ENCODE peak calls at places on chromosome 15, in seven cellular contexts. B, N, C, F, O, L and V are unnamed samples.
A peak's percentile ranks its signal among the peaks of the same experiment; 100 is the strongest.

GRCh38 chr15:75727031-75727531 is 14.4 kb upstream of the CSPG4 start:
- DNase-seq in N (peak; percentile 64), C (no peak), F (peak; percentile 57), L (no peak), O (no peak), B (peak; percentile 39), V (no peak)

GRCh38 chr15:89766357-89767311 is 9.5 kb upstream of the MESP2 start:
- DNase-seq in L (no peak), F (no peak), N (no peak), O (no peak), C (no peak), B (no peak), V (no peak)

GRCh38 chr15:33871911-33872760 is 96.2 kb upstream of the CHRM5 start:
- DNase-seq in L (no peak), F (no peak), N (no peak), O (peak; percentile 53), C (no peak), B (no peak), V (no peak)

GRCh38 chr15:31274496-31275330 is 51.9 kb upstream of the KLF13 start:
- DNase-seq in C (peak; percentile 2), O (no peak), F (peak; percentile 42), L (no peak), N (peak; percentile 47), B (no peak), V (no peak)

GRCh38 chr15:28003302-28004037 is 95.6 kb downstream of the OCA2 start:
- DNase-seq in O (no peak), B (no peak), L (no peak), F (no peak), N (peak; percentile 58), C (no peak), V (no peak)

GRCh38 chr15:57635300-57635944 is 43.7 kb downstream of the MYZAP start:
- DNase-seq in F (no peak), L (no peak), B (no peak), N (no peak), O (no peak), C (no peak), V (no peak)

GRCh38 chr15:57570994-57571393 is 20.7 kb upstream of the MYZAP start:
- DNase-seq in B (no peak), F (no peak), N (no peak), C (no peak), L (no peak), O (peak; percentile 42), V (peak; percentile 68)

GRCh38 chr15:99102332-99103235 is 2.3 kb upstream of the SYNM start:
- DNase-seq in F (no peak), N (peak; percentile 66), B (no peak), O (no peak), L (no peak), C (no peak), V (no peak)

GRCh38 chr15:39874890-39875549 is 45.0 kb downstream of the GPR176 start:
- DNase-seq in F (no peak), N (no peak), C (no peak), L (no peak), B (no peak), O (peak; percentile 53), V (peak; percentile 69)

GRCh38 chr15:64905119-64905831 is 6.4 kb upstream of the ANKDD1A start:
- DNase-seq in N (peak; percentile 94), C (peak; percentile 67), F (peak; percentile 87), O (peak; percentile 65), B (peak; percentile 85), L (peak; percentile 31), V (peak; percentile 72)

GRCh38 chr15:94744080-94744793 is 512.9 kb downstream of the MCTP2 start:
- DNase-seq in L (no peak), B (no peak), O (no peak), N (no peak), F (no peak), C (no peak), V (no peak)

GRCh38 chr15:92059036-92059970 is 205.8 kb downstream of the SLCO3A1 start:
- DNase-seq in B (no peak), L (no peak), C (no peak), F (no peak), N (no peak), O (no peak), V (no peak)

GRCh38 chr15:90419202-90419601 is 31.2 kb downstream of the IQGAP1 start:
- DNase-seq in N (no peak), L (no peak), F (no peak), B (no peak), O (no peak), C (no peak), V (no peak)

GRCh38 chr15:73996939-73997338 is 2.4 kb downstream of the PML start:
- DNase-seq in F (no peak), O (peak; percentile 70), N (no peak), L (no peak), C (no peak), B (no peak), V (peak; percentile 72)

GRCh38 chr15:33852094-33852493 is 116.2 kb upstream of the CHRM5 start:
- DNase-seq in C (no peak), L (no peak), N (no peak), F (no peak), B (no peak), O (peak; percentile 79), V (no peak)

GRCh38 chr15:71742964-71743363 is 67.4 kb upstream of the NR2E3 start:
- DNase-seq in B (no peak), F (no peak), O (no peak), C (no peak), L (no peak), N (no peak), V (no peak)

GRCh38 chr15:45181491-45182285 is 6.1 kb downstream of the SHF start:
- DNase-seq in B (no peak), L (no peak), F (no peak), N (no peak), O (no peak), C (no peak), V (no peak)

GRCh38 chr15:70430029-70430428 is 332.3 kb upstream of the TLE3 start:
- DNase-seq in F (no peak), O (peak; percentile 98), C (no peak), L (peak; percentile 8), N (no peak), B (no peak), V (peak; percentile 77)
- TF ChIP-seq CTCF in F (no peak), O (no peak), C (no peak), L (no peak), N (no peak), B (no peak), V (no peak)

GRCh38 chr15:96888764-96889163 is 558.3 kb downstream of the NR2F2 start:
- DNase-seq in O (no peak), L (no peak), C (no peak), B (no peak), F (no peak), N (no peak), V (no peak)

GRCh38 chr15:96894669-96895068 is 564.2 kb downstream of the NR2F2 start:
- DNase-seq in C (no peak), L (no peak), B (no peak), N (no peak), O (no peak), F (no peak), V (no peak)

GRCh38 chr15:96889734-96890480 is 559.4 kb downstream of the NR2F2 start:
- DNase-seq in O (peak; percentile 2), B (no peak), L (no peak), F (no peak), C (no peak), N (no peak), V (no peak)

GRCh38 chr15:96896766-96897165 is 566.3 kb downstream of the NR2F2 start:
- DNase-seq in F (no peak), B (no peak), O (no peak), C (no peak), L (no peak), N (no peak), V (no peak)

DNA sequence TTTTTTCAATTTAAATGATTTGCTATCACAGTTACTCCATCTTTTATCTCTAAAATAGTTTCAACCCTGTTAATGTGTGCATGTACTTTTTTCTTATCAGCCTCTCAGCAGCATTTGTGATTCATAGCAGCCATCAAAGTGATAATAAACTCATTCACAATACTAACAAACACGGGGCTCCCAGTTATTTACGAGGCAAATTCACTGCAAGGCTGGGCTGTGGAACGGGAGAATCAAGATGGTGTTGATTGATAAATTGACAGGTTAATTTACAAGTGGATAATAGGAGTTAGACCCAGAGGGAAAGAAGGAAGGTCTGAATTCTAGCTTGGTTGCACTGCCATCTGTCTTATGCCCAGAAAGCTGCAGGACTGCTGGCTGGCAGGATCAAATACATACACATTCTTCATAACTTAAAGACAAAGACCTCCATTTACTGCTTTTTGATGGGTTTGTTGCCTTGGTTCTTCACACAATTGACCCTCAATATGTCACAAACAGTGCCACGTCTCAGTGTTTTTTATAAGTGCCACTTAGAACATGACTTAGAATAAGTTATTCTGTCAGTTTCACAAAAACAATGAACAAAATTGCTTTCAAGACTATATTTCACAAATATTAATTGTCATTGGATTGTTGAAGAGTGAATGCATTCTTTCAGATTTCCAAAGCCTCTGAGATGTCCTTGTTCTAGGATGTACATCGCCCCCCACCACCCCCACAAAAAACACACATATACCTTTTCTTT is 562.8 kb downstream of the NR2F2 start:
- DNase-seq in O (peak; percentile 16), F (no peak), B (no peak), C (no peak), N (no peak), L (no peak), V (peak; percentile 36)
- TF ChIP-seq CTCF in O (peak; percentile 36), F (peak; percentile 54), B (peak; percentile 61), C (no peak), N (peak; percentile 50), L (no peak), V (peak; percentile 50)

GRCh38 chr15:60905587-60905986 is 323.5 kb downstream of the RORA start:
- DNase-seq in N (no peak), B (no peak), O (no peak), L (no peak), F (no peak), C (no peak), V (no peak)
- TF ChIP-seq CTCF in N (no peak), B (no peak), O (no peak), L (no peak), F (no peak), C (no peak), V (no peak)

GRCh38 chr15:63136742-63137141 is 15.1 kb downstream of the LACTB start:
- DNase-seq in B (no peak), L (no peak), N (no peak), O (no peak), F (no peak), C (no peak), V (no peak)
- TF ChIP-seq CTCF in B (no peak), L (no peak), N (no peak), O (no peak), F (no peak), C (no peak), V (no peak)

DNA sequence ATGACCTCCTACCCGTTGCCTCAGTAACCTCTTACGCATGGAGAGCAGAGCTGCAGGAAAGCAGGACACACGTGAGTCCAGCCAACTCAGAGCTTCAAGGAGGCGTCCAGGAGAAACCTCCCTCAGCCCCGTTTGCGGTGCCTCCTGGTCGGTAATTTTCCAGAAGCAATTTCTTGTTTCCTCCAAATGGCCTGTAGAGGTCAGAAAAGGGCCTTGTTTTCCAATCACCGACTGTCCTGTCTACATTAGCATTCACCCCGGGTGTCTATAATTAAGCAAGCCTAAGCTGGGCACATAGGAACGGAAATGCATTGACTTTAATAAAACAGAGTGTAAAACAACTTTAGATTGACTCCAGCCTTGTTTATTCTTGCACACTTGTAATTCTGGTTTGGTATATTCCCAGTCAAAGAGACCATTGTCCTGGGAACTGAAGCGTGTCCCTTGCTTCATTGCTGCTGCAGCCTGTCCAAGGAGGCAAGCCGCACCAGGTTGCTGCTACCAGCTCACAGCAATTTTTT is 836.2 kb downstream of the AGBL1 start:
- DNase-seq in N (no peak), F (no peak), O (peak; percentile 85), L (no peak), B (no peak), C (no peak), V (peak; percentile 31)
- TF ChIP-seq CTCF in N (peak; percentile 15), F (peak; percentile 32), O (peak; percentile 68), L (peak; percentile 9), B (peak; percentile 46), C (no peak), V (peak; percentile 25)